ENCODE peak calls at places on chromosomes 7 and 10, in seven cellular contexts. One of them, this sample, is unnamed.

GRCh38 chr7:149624006-149624405 is 126.4 kb upstream of the ZNF746 start:
- DNase-seq in thyroid gland: peak; percentile 40
- DNase-seq in tibial nerve: no peak
- DNase-seq in ovary: peak; percentile 59
- DNase-seq in GM20000: peak; percentile 49
- DNase-seq in cardiac muscle cell: peak; percentile 14
- DNase-seq in AG04450: no peak
- DNase-seq in this sample: no peak

GRCh38 chr10:59582779-59583178 is 126.9 kb downstream of the SLC16A9 start:
- DNase-seq in tibial nerve: no peak
- DNase-seq in cardiac muscle cell: no peak
- DNase-seq in ovary: no peak
- DNase-seq in thyroid gland: no peak
- DNase-seq in AG04450: no peak
- DNase-seq in GM20000: no peak
- DNase-seq in this sample: no peak

GRCh38 chr10:131354380-131354779 is 42.9 kb upstream of the TCERG1L start:
- DNase-seq in AG04450: no peak
- DNase-seq in tibial nerve: no peak
- DNase-seq in ovary: no peak
- DNase-seq in GM20000: no peak
- DNase-seq in cardiac muscle cell: no peak
- DNase-seq in thyroid gland: peak; percentile 8
- DNase-seq in this sample: no peak

GRCh38 chr10:1395025-1395981 is 339.1 kb downstream of the WDR37 start:
- DNase-seq in ovary: no peak
- DNase-seq in GM20000: no peak
- DNase-seq in thyroid gland: no peak
- DNase-seq in AG04450: no peak
- DNase-seq in cardiac muscle cell: no peak
- DNase-seq in tibial nerve: no peak
- DNase-seq in this sample: no peak

GRCh38 chr10:101292194-101293006 is 61.6 kb upstream of the BTRC start:
- DNase-seq in thyroid gland: peak; percentile 14
- DNase-seq in AG04450: no peak
- DNase-seq in tibial nerve: no peak
- DNase-seq in ovary: peak; percentile 39
- DNase-seq in cardiac muscle cell: no peak
- DNase-seq in GM20000: no peak
- DNase-seq in this sample: no peak

GRCh38 chr7:11294965-11295364 is 321.3 kb downstream of the PHF14 start:
- DNase-seq in GM20000: no peak
- DNase-seq in cardiac muscle cell: no peak
- DNase-seq in AG04450: no peak
- DNase-seq in tibial nerve: no peak
- DNase-seq in ovary: no peak
- DNase-seq in thyroid gland: peak; percentile 5
- DNase-seq in this sample: no peak

GRCh38 chr10:86079088-86079487 is 287.5 kb downstream of the GRID1 start:
- DNase-seq in cardiac muscle cell: peak; percentile 64
- DNase-seq in thyroid gland: no peak
- DNase-seq in tibial nerve: no peak
- DNase-seq in GM20000: no peak
- DNase-seq in AG04450: no peak
- DNase-seq in ovary: no peak
- DNase-seq in this sample: peak; percentile 19

GRCh38 chr7:20458483-20458882 is 127.8 kb downstream of the ITGB8 start:
- DNase-seq in AG04450: no peak
- DNase-seq in thyroid gland: no peak
- DNase-seq in tibial nerve: no peak
- DNase-seq in cardiac muscle cell: peak; percentile 33
- DNase-seq in ovary: no peak
- DNase-seq in GM20000: no peak
- DNase-seq in this sample: no peak

GRCh38 chr10:129140861-129141260 is 326.2 kb upstream of the MGMT start:
- DNase-seq in AG04450: no peak
- DNase-seq in GM20000: no peak
- DNase-seq in ovary: no peak
- DNase-seq in tibial nerve: no peak
- DNase-seq in thyroid gland: no peak
- DNase-seq in cardiac muscle cell: no peak
- DNase-seq in this sample: no peak

GRCh38 chr10:63671317-63671937 is 150.2 kb downstream of the REEP3 start:
- DNase-seq in cardiac muscle cell: peak; percentile 81
- DNase-seq in tibial nerve: no peak
- DNase-seq in AG04450: peak; percentile 55
- DNase-seq in ovary: no peak
- DNase-seq in thyroid gland: peak; percentile 28
- DNase-seq in GM20000: no peak
- DNase-seq in this sample: no peak

GRCh38 chr10:96619803-96620773 is 33.3 kb upstream of the TM9SF3 start:
- DNase-seq in AG04450: no peak
- DNase-seq in ovary: peak; percentile 36
- DNase-seq in tibial nerve: no peak
- DNase-seq in thyroid gland: peak; percentile 44
- DNase-seq in GM20000: no peak
- DNase-seq in cardiac muscle cell: peak; percentile 50
- DNase-seq in this sample: no peak

GRCh38 chr10:17650416-17650815 is 6.5 kb downstream of the STAM start:
- DNase-seq in tibial nerve: no peak
- DNase-seq in thyroid gland: no peak
- DNase-seq in GM20000: no peak
- DNase-seq in ovary: no peak
- DNase-seq in cardiac muscle cell: no peak
- DNase-seq in AG04450: no peak
- DNase-seq in this sample: no peak

GRCh38 chr7:129719980-129720732 is 108.6 kb downstream of the NRF1 start:
- DNase-seq in AG04450: no peak
- DNase-seq in tibial nerve: no peak
- DNase-seq in cardiac muscle cell: peak; percentile 39
- DNase-seq in GM20000: no peak
- DNase-seq in ovary: no peak
- DNase-seq in thyroid gland: no peak
- DNase-seq in this sample: no peak

GRCh38 chr7:106819546-106819945 is 45.5 kb upstream of the PIK3CG start:
- DNase-seq in cardiac muscle cell: no peak
- DNase-seq in ovary: no peak
- DNase-seq in thyroid gland: no peak
- DNase-seq in AG04450: no peak
- DNase-seq in GM20000: no peak
- DNase-seq in tibial nerve: no peak
- DNase-seq in this sample: no peak

GRCh38 chr10:47022311-47023131 is 111.3 kb downstream of the PTPN20 start:
- DNase-seq in GM20000: no peak
- DNase-seq in tibial nerve: no peak
- DNase-seq in cardiac muscle cell: no peak
- DNase-seq in ovary: no peak
- DNase-seq in AG04450: no peak
- DNase-seq in thyroid gland: no peak
- DNase-seq in this sample: no peak

GRCh38 chr10:118798186-118798811 is 43.5 kb upstream of the CACUL1 start:
- DNase-seq in ovary: no peak
- DNase-seq in AG04450: no peak
- DNase-seq in cardiac muscle cell: peak; percentile 75
- DNase-seq in thyroid gland: no peak
- DNase-seq in GM20000: no peak
- DNase-seq in tibial nerve: no peak
- DNase-seq in this sample: no peak

GRCh38 chr10:100346351-100346764 is 675 bp upstream of the SCD start:
- DNase-seq in tibial nerve: no peak
- DNase-seq in ovary: peak; percentile 81
- DNase-seq in thyroid gland: peak; percentile 21
- DNase-seq in AG04450: peak; percentile 27
- DNase-seq in cardiac muscle cell: peak; percentile 74
- DNase-seq in GM20000: peak; percentile 79
- DNase-seq in this sample: peak; percentile 64

GRCh38 chr7:35731349-35731748 is 36.4 kb upstream of the HERPUD2 start:
- DNase-seq in ovary: no peak
- DNase-seq in cardiac muscle cell: no peak
- DNase-seq in GM20000: no peak
- DNase-seq in AG04450: no peak
- DNase-seq in tibial nerve: no peak
- DNase-seq in thyroid gland: no peak
- DNase-seq in this sample: no peak

GRCh38 chr7:76515999-76516443 is 5.7 kb downstream of the UPK3B start:
- DNase-seq in tibial nerve: peak; percentile 66
- DNase-seq in GM20000: peak; percentile 77
- DNase-seq in cardiac muscle cell: peak; percentile 58
- DNase-seq in thyroid gland: peak; percentile 55
- DNase-seq in ovary: peak; percentile 80
- DNase-seq in AG04450: no peak
- DNase-seq in this sample: no peak

GRCh38 chr7:696426-697258 is 29.9 kb upstream of the DNAAF5 start:
- DNase-seq in AG04450: no peak
- DNase-seq in thyroid gland: peak; percentile 24
- DNase-seq in ovary: no peak
- DNase-seq in tibial nerve: no peak
- DNase-seq in GM20000: no peak
- DNase-seq in cardiac muscle cell: no peak
- DNase-seq in this sample: no peak

GRCh38 chr7:74454948-74455804 is 1.5 kb downstream of the GTF2IRD1 start:
- DNase-seq in AG04450: no peak
- DNase-seq in ovary: peak; percentile 63
- DNase-seq in GM20000: no peak
- DNase-seq in tibial nerve: peak; percentile 8
- DNase-seq in thyroid gland: peak; percentile 83
- DNase-seq in cardiac muscle cell: no peak
- DNase-seq in this sample: no peak

GRCh38 chr7:28956608-28957063 is 1.5 kb downstream of the TRIL start:
- DNase-seq in thyroid gland: peak; percentile 85
- DNase-seq in cardiac muscle cell: peak; percentile 72
- DNase-seq in GM20000: peak; percentile 74
- DNase-seq in tibial nerve: peak; percentile 18
- DNase-seq in ovary: peak; percentile 75
- DNase-seq in AG04450: no peak
- DNase-seq in this sample: peak; percentile 44

GRCh38 chr7:132150711-132151110 is 425.6 kb downstream of the PLXNA4 start:
- DNase-seq in cardiac muscle cell: no peak
- DNase-seq in thyroid gland: no peak
- DNase-seq in GM20000: no peak
- DNase-seq in ovary: no peak
- DNase-seq in AG04450: no peak
- DNase-seq in tibial nerve: no peak
- DNase-seq in this sample: no peak

GRCh38 chr10:78476156-78476555 is 442.5 kb downstream of the RPS24 start:
- DNase-seq in AG04450: no peak
- DNase-seq in cardiac muscle cell: no peak
- DNase-seq in thyroid gland: no peak
- DNase-seq in GM20000: no peak
- DNase-seq in ovary: peak; percentile 5
- DNase-seq in tibial nerve: no peak
- DNase-seq in this sample: no peak

GRCh38 chr10:75658496-75658895 is 227.1 kb downstream of the LRMDA start:
- DNase-seq in AG04450: no peak
- DNase-seq in thyroid gland: no peak
- DNase-seq in GM20000: no peak
- DNase-seq in cardiac muscle cell: no peak
- DNase-seq in tibial nerve: no peak
- DNase-seq in ovary: no peak
- DNase-seq in this sample: no peak
- TF ChIP-seq CTCF in AG04450: no peak
- TF ChIP-seq CTCF in thyroid gland: no peak
- TF ChIP-seq CTCF in GM20000: no peak
- TF ChIP-seq CTCF in cardiac muscle cell: no peak
- TF ChIP-seq CTCF in tibial nerve: no peak
- TF ChIP-seq CTCF in ovary: no peak
- TF ChIP-seq CTCF in this sample: no peak

GRCh38 chr7:115850774-115851173 is 179.8 kb downstream of the TFEC start:
- DNase-seq in thyroid gland: no peak
- DNase-seq in GM20000: no peak
- DNase-seq in cardiac muscle cell: no peak
- DNase-seq in AG04450: no peak
- DNase-seq in tibial nerve: no peak
- DNase-seq in ovary: no peak
- DNase-seq in this sample: no peak

GRCh38 chr7:115851291-115851690 is 179.3 kb downstream of the TFEC start:
- DNase-seq in ovary: no peak
- DNase-seq in tibial nerve: no peak
- DNase-seq in GM20000: peak; percentile 7
- DNase-seq in thyroid gland: no peak
- DNase-seq in AG04450: peak; percentile 30
- DNase-seq in cardiac muscle cell: peak; percentile 66
- DNase-seq in this sample: no peak
- TF ChIP-seq CTCF in ovary: no peak
- TF ChIP-seq CTCF in tibial nerve: no peak
- TF ChIP-seq CTCF in GM20000: peak; percentile 5
- TF ChIP-seq CTCF in thyroid gland: no peak
- TF ChIP-seq CTCF in AG04450: peak; percentile 53
- TF ChIP-seq CTCF in cardiac muscle cell: peak; percentile 34
- TF ChIP-seq CTCF in this sample: no peak

DNA sequence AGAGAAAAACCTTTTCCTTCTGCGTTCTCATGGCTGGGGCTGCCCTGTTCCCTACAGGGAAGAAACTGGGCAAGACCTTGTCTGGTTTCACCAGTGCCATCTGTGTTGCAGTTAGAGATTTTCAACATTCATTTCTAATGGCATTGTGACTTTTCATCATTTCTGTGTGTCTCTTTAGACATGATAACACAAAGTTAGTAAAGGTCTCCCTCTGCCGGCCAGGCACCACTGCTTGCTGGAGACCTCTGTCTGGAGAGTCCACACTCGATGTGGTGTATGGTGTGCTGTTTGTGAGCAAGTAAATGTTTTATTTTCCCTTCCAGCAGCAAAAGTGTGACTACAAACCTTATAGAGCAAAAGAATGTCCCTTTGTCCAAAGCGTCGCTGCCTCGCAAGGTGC is 213.5 kb downstream of the PAXIP1 start:
- DNase-seq in cardiac muscle cell: no peak
- DNase-seq in ovary: no peak
- DNase-seq in GM20000: no peak
- DNase-seq in thyroid gland: peak; percentile 7
- DNase-seq in AG04450: no peak
- DNase-seq in tibial nerve: no peak
- DNase-seq in this sample: no peak
- TF ChIP-seq CTCF in cardiac muscle cell: no peak
- TF ChIP-seq CTCF in ovary: no peak
- TF ChIP-seq CTCF in GM20000: no peak
- TF ChIP-seq CTCF in thyroid gland: no peak
- TF ChIP-seq CTCF in AG04450: no peak
- TF ChIP-seq CTCF in tibial nerve: no peak
- TF ChIP-seq CTCF in this sample: no peak

DNA sequence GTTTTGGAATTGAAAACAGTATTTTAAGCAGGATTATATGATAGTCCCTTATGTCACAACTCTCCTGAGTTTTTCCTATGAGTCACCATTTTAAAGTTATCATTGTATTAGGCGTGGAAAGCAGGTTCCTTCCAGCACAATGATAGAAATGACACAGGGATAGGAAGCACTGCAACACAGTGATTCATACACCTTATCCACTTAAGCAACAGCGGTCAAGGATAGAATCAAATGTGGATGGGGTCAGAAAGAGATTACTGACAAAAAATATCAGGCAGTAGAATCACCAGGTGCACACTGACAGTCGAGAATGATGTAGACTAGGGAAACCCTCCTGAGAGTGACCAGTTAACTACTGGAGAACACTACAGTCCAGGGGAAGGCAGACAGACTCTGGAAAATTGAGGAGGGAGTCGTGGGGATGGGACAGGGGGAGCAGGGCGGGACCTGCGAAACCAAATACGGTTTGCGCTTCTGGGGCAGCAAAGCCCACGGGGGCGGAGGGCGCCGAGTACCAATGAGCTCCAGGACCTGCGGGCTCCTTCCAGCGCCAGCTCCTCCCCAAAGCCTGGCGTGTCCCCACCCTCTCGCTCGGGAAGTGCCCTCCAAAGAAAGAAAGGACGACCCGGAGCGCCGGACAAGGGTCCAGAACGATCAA is 479 bp downstream of the PNPLA8 start:
- DNase-seq in thyroid gland: peak; percentile 88
- DNase-seq in tibial nerve: no peak
- DNase-seq in GM20000: peak; percentile 64
- DNase-seq in ovary: no peak
- DNase-seq in cardiac muscle cell: peak; percentile 88
- DNase-seq in AG04450: peak; percentile 67
- DNase-seq in this sample: no peak
- TF ChIP-seq CTCF in thyroid gland: peak; percentile 3
- TF ChIP-seq CTCF in tibial nerve: no peak
- TF ChIP-seq CTCF in GM20000: no peak
- TF ChIP-seq CTCF in ovary: no peak
- TF ChIP-seq CTCF in cardiac muscle cell: no peak
- TF ChIP-seq CTCF in AG04450: no peak
- TF ChIP-seq CTCF in this sample: no peak